ENCODE peak calls at places on chromosomes 3 and 15, in nine cellular contexts. W, J, I, E, K, D, P, G and L are unnamed samples. For H3K9me3, the result is how much of the 10 kb centered on the place peaks cover.

GRCh38 chr3:128723477-128723876 is 2.5 kb upstream of the RAB7A start:
- DNase-seq in W (no peak), J (no peak), I (no peak), E (no peak), K (no peak), D (no peak), P (no peak), G (peak), L (no peak)

GRCh38 chr15:100572362-100572983 is 29.5 kb downstream of the LINS1 start:
- DNase-seq in W (no peak), J (peak), I (peak), E (no peak), K (no peak), D (no peak), P (no peak), G (no peak), L (no peak)

GRCh38 chr15:31745841-31746240 is 284.5 kb upstream of the CHRNA7 start:
- DNase-seq in W (no peak), J (no peak), I (no peak), E (no peak), K (no peak), D (no peak), P (no peak), G (no peak), L (no peak)

GRCh38 chr3:190120161-190121060 is at the start of gene P3H2:
- DNase-seq in W (peak), J (peak), I (peak), E (peak), K (peak), D (peak), P (peak), G (peak), L (no peak)

GRCh38 chr3:12479919-12480425 is 4.3 kb upstream of the TSEN2 start:
- DNase-seq in W (peak), J (peak), I (peak), E (no peak), K (peak), D (no peak), P (peak), G (no peak), L (no peak)

GRCh38 chr3:119219069-119219468 is 21.6 kb downstream of the B4GALT4 start:
- DNase-seq in W (no peak), J (peak), I (no peak), E (no peak), K (no peak), D (no peak), P (no peak), G (no peak), L (peak)

GRCh38 chr3:134201201-134202130 is 49.2 kb downstream of the RYK start:
- DNase-seq in W (peak), J (no peak), I (no peak), E (no peak), K (no peak), D (no peak), P (no peak), G (no peak), L (no peak)

GRCh38 chr3:15161113-15161512 is 44.9 kb upstream of the CAPN7 start:
- DNase-seq in W (no peak), J (no peak), I (no peak), E (no peak), K (no peak), D (no peak), P (no peak), G (no peak), L (no peak)

GRCh38 chr3:34783881-34784280 is 855.4 kb upstream of the ARPP21 start:
- DNase-seq in W (no peak), J (no peak), I (no peak), E (no peak), K (no peak), D (no peak), P (no peak), G (no peak), L (no peak)

GRCh38 chr3:150761831-150762661 is 923 bp downstream of the SIAH2 start:
- DNase-seq in W (peak), J (peak), I (peak), E (peak), K (peak), D (no peak), P (peak), G (peak), L (peak)

GRCh38 chr15:44010114-44010513 is 183.3 kb downstream of the WDR76 start:
- DNase-seq in W (peak), J (no peak), I (no peak), E (no peak), K (no peak), D (no peak), P (no peak), G (no peak), L (no peak)

GRCh38 chr3:27724459-27725197 is 2.5 kb upstream of the EOMES start:
- DNase-seq in W (no peak), J (no peak), I (no peak), E (no peak), K (no peak), D (no peak), P (no peak), G (no peak), L (no peak)

GRCh38 chr3:133591271-133591742 is 17.8 kb downstream of the CDV3 start:
- DNase-seq in W (peak), J (no peak), I (no peak), E (no peak), K (no peak), D (no peak), P (no peak), G (no peak), L (no peak)

GRCh38 chr15:99857836-99858235 is 124.6 kb upstream of the LYSMD4 start:
- DNase-seq in W (no peak), J (no peak), I (no peak), E (no peak), K (no peak), D (no peak), P (no peak), G (no peak), L (no peak)

GRCh38 chr3:43539321-43539720 is 82.5 kb downstream of the ANO10 start:
- DNase-seq in W (no peak), J (no peak), I (no peak), E (no peak), K (no peak), D (no peak), P (no peak), G (no peak), L (no peak)

GRCh38 chr3:94167796-94168195 is 104.9 kb downstream of the NSUN3 start:
- DNase-seq in W (no peak), J (no peak), I (no peak), E (no peak), K (no peak), D (no peak), P (no peak), G (no peak), L (no peak)

GRCh38 chr3:142022381-142022780 is 127.0 kb downstream of the TFDP2 start:
- DNase-seq in W (no peak), J (peak), I (no peak), E (no peak), K (no peak), D (no peak), P (no peak), G (no peak), L (no peak)

GRCh38 chr3:127962937-127963336 is 47.9 kb downstream of the KBTBD12 start:
- DNase-seq in W (no peak), J (no peak), I (no peak), E (no peak), K (no peak), D (no peak), P (no peak), G (no peak), L (no peak)

GRCh38 chr3:184058029-184058428 is 5.2 kb downstream of the HTR3C start:
- DNase-seq in W (peak), J (no peak), I (no peak), E (no peak), K (no peak), D (no peak), P (no peak), G (no peak), L (no peak)

GRCh38 chr15:22944651-22945050 is 35.5 kb downstream of the CYFIP1 start:
- DNase-seq in W (peak), J (peak), I (no peak), E (no peak), K (no peak), D (no peak), P (peak), G (no peak), L (no peak)

GRCh38 chr15:85597155-85597815 is 197.4 kb downstream of the KLHL25 start:
- DNase-seq in W (no peak), J (no peak), I (no peak), E (no peak), K (peak), D (no peak), P (no peak), G (no peak), L (no peak)

GRCh38 chr3:177610262-177610661 is 413.0 kb upstream of the TBL1XR1 start:
- DNase-seq in W (no peak), J (no peak), I (no peak), E (no peak), K (no peak), D (no peak), P (no peak), G (no peak), L (no peak)

GRCh38 chr15:48029656-48030055 is 91.1 kb upstream of the SLC24A5 start:
- DNase-seq in W (no peak), J (no peak), I (no peak), E (no peak), K (no peak), D (no peak), P (no peak), G (no peak), L (no peak)

GRCh38 chr3:195147649-195148121 is 123.3 kb downstream of the XXYLT1 start:
- DNase-seq in W (no peak), J (peak), I (no peak), E (peak), K (no peak), D (no peak), P (peak), G (no peak), L (peak)

GRCh38 chr3:179706233-179706632 is 53.4 kb downstream of the USP13 start:
- DNase-seq in W (no peak), J (no peak), I (no peak), E (peak), K (peak), D (no peak), P (no peak), G (no peak), L (no peak)

GRCh38 chr3:64647825-64648224 is 40.0 kb downstream of the ADAMTS9 start:
- DNase-seq in W (no peak), J (no peak), I (no peak), E (no peak), K (no peak), D (no peak), P (no peak), G (no peak), L (no peak)
- H3K9me3 ChIP-seq in W (under half), J (under half), I (under half), E (under half), K (under half), D (under half), P (under half), G (under half), L (under half)

DNA sequence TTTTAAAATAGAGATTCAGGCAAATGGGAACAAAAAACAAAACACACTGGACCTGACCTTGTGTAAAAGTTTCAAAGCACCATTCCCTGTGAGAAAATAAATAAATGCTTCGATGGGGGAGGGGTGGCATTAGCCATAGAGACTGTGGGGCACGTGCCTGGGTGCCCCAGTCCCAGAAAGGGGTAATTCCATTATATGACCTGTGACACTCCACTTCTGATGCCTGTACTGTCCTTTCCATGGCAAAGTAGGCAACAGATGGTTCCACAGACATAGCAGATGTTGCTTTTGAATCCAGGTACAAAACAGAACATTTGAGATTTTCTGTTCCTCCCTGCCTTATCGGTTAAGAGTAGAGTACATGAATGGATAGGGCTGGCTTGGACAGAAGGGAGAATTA is 3.9 kb downstream of the PHLDB2 start:
- DNase-seq in W (peak), J (no peak), I (no peak), E (no peak), K (no peak), D (no peak), P (no peak), G (no peak), L (no peak)
- H3K27ac ChIP-seq in W (no peak), J (no peak), I (peak), E (no peak), K (peak), D (peak), P (peak), G (peak), L (no peak)

GRCh38 chr3:143977326-143978262 is 6.0 kb downstream of the DIPK2A start:
- DNase-seq in W (peak), J (no peak), I (no peak), E (no peak), K (no peak), D (no peak), P (no peak), G (no peak), L (no peak)
- H3K9me3 ChIP-seq in W (under half), J (under half), I (under half), E (under half), K (under half), D (under half), P (under half), G (under half), L (under half)

GRCh38 chr3:52023101-52023770 is 27.5 kb upstream of the RPL29 start:
- DNase-seq in W (no peak), J (no peak), I (no peak), E (no peak), K (no peak), D (no peak), P (no peak), G (no peak), L (no peak)

GRCh38 chr3:52020796-52021195 is 25.1 kb upstream of the RPL29 start:
- DNase-seq in W (no peak), J (no peak), I (no peak), E (no peak), K (no peak), D (no peak), P (no peak), G (no peak), L (no peak)

GRCh38 chr3:52023860-52024764 is 28.4 kb upstream of the RPL29 start:
- DNase-seq in W (no peak), J (no peak), I (no peak), E (no peak), K (no peak), D (no peak), P (no peak), G (no peak), L (no peak)

GRCh38 chr3:52021869-52022268 is 26.2 kb upstream of the RPL29 start:
- DNase-seq in W (no peak), J (no peak), I (no peak), E (peak), K (peak), D (no peak), P (no peak), G (peak), L (no peak)

GRCh38 chr3:52022323-52023100 is 26.8 kb upstream of the RPL29 start:
- DNase-seq in W (no peak), J (no peak), I (no peak), E (peak), K (no peak), D (peak), P (no peak), G (peak), L (no peak)
- H3K27ac ChIP-seq in W (no peak), J (no peak), I (no peak), E (peak), K (no peak), D (peak), P (no peak), G (peak), L (no peak)

DNA sequence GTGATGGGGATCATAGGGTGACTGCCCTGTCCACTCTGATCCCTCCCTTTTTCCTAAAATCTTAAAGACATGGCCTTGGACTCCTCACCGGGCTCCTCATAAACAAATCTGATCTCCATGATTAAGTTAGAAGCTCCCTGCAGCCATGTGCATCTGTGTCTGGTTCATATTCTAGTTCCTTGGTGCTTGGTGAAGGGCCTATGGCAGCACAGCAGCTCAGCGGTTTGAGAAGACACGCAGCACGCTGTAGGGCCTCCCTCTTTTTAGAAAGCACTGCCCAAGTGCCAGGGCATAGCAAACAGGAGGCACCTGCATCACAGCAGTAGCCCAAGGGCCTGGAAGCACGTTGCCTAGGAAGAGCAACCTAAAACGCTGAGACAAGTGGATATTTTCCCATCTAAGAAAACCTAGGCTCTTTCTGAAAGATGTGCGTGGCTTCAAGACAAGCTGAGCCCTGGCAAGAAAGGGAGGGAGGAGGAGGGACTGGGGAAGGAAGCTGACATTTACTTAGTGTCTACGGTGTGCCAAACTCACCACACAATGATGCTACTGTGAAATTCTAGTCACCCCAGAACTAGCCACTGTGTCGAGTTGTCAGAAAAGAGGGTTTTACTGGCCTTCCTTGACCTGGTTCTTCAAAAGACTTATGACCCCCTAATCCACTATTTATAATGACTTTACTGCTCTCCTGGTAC is 14.9 kb upstream of the ULK3 start:
- DNase-seq in W (no peak), J (no peak), I (no peak), E (no peak), K (no peak), D (no peak), P (no peak), G (no peak), L (no peak)
- H3K9me3 ChIP-seq in W (under half), J (under half), I (under half), E (under half), K (under half), D (under half), P (under half), G (under half), L (under half)